ENCODE peak calls at places on chromosomes 1 and 21, in five cellular contexts. W is CD8-positive, alpha-beta memory T cell; L is HCT116; C is GM12865; N is GM06990. P is an unnamed sample.

GRCh38 chr1:178599745-178600144 is 86.8 kb downstream of the TEX35 start:
- DNase-seq in W (no peak), L (no peak), C (peak), N (no peak), P (peak)

GRCh38 chr1:77282187-77282865 is 507 bp downstream of the AK5 start:
- DNase-seq in W (peak), L (no peak), C (no peak), N (peak), P (no peak)

GRCh38 chr1:91647061-91647460 is 146.4 kb downstream of the CDC7 start:
- DNase-seq in W (no peak), L (no peak), C (no peak), N (no peak), P (peak)

GRCh38 chr1:52518962-52519361 is 33.9 kb downstream of the TUT4 start:
- DNase-seq in W (no peak), L (no peak), C (no peak), N (no peak), P (no peak)

GRCh38 chr1:64616039-64616438 is 128.8 kb upstream of the RAVER2 start:
- DNase-seq in W (no peak), L (no peak), C (no peak), N (no peak), P (no peak)

GRCh38 chr1:218461351-218461750 is 116.2 kb downstream of the TGFB2 start:
- DNase-seq in W (no peak), L (no peak), C (no peak), N (no peak), P (no peak)

GRCh38 chr1:117120774-117121588 is 568 bp downstream of the TRIM45 start:
- DNase-seq in W (no peak), L (no peak), C (no peak), N (no peak), P (peak)

GRCh38 chr1:243407284-243408018 is 151.6 kb downstream of the SDCCAG8 start:
- DNase-seq in W (no peak), L (no peak), C (no peak), N (no peak), P (no peak)

GRCh38 chr1:224432141-224432540 is 2.5 kb downstream of the WDR26 start:
- DNase-seq in W (no peak), L (no peak), C (no peak), N (no peak), P (no peak)

GRCh38 chr1:224432672-224433040 is 1.9 kb downstream of the WDR26 start:
- DNase-seq in W (no peak), L (no peak), C (peak), N (no peak), P (no peak)

GRCh38 chr1:224431726-224432125 is 2.9 kb downstream of the WDR26 start:
- DNase-seq in W (no peak), L (no peak), C (no peak), N (no peak), P (no peak)

GRCh38 chr1:224429616-224430015 is 5.0 kb downstream of the WDR26 start:
- DNase-seq in W (no peak), L (no peak), C (no peak), N (no peak), P (no peak)

DNA sequence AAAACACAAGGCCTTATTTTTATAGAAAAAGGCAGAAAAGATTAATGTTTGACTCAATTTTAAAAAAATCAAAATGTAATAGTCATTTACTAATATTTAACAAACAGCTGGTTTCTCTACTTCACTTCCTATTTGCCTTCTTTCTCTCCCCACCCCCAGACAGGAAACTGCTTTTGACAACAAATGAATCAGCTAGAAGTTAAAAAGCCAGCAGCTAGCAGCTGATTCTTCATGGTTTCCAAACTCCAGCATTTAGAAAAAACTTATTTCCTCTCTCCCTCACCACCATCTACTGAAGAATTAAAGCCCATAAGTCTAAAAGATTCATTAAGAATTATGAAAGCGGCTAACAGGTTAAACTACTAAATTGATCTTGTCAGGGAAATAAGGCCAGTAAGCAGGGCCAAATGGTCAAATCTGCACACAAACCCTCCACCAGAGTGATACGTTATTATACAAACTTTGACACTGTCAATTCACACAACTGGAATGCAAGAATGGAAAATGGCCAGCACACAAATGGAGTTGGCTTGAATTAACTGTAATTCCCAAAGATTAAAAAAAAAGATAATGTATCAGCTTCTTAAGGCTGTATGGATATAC is 4.0 kb downstream of the WDR26 start:
- DNase-seq in W (no peak), L (no peak), C (peak), N (peak), P (peak)
- H3K4me3 ChIP-seq in W (peak), L (no peak), C (peak), N (no peak), P (no peak)

GRCh38 chr21:33541105-33541711 is 709 bp downstream of the GART start:
- DNase-seq in W (no peak), L (no peak), C (peak), N (peak), P (no peak)

GRCh38 chr21:33542640-33543504 is at the start of gene SON:
- DNase-seq in W (peak), L (peak), C (peak), N (peak), P (peak)

GRCh38 chr21:33544451-33544850 is 1.6 kb downstream of the SON start:
- DNase-seq in W (no peak), L (no peak), C (no peak), N (no peak), P (no peak)

GRCh38 chr21:33541756-33542639 is at the start of gene GART:
- DNase-seq in W (peak), L (peak), C (peak), N (peak), P (peak)

DNA sequence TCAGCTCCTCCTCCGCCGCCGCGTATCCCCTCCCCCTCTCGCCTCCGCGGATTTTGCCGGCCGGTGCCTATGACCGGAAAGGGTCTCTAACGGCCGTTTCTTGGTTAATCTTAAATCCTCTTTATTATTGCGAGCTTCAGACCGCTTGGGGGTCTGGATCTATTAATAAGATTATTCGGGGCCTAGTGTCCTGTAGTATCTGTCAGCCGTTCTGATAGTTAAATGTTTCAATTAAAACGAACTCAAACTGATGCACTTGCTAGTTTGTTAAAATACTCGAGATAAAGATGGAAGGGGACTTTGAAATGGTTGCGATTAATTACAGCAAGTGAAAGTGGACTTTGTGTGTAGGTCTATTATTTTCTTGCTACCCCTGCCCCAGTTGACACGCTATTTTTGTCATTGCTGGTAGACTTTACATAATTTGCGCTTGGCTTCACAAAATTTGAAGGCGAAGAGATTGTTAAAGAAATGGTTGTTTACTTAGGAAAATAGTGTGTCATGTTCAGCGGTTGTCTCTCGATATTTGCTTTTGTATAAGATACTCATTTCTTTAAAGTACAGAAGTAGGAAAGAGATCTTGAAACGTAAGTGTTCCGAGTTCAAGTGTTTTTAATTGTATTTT is 779 bp downstream of the SON start:
- DNase-seq in W (peak), L (no peak), C (peak), N (peak), P (no peak)
- H3K4me3 ChIP-seq in W (peak), L (peak), C (peak), N (peak), P (peak)

DNA sequence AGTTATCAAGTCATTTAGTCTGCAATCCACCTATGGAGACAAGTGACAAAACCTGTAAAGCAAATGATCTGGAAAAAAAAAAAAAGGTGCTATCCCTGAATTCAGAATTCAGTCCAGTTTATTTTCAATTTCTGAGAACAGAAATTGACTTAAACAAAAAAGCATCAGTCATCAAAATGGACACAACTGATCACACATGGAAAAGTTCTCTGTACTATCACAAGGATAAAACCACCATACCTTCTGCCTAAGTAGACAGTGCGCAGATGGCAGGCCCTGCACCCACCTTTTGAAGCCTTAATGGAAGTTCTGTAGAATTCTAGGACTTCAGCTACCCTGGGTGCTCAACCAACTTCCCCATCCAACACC is 3.5 kb downstream of the PABPC4 start:
- DNase-seq in W (no peak), L (no peak), C (no peak), N (no peak), P (no peak)
- H3K4me3 ChIP-seq in W (no peak), L (no peak), C (peak), N (peak), P (no peak)

GRCh38 chr1:43563779-43564616 is 33.3 kb downstream of the PTPRF start:
- DNase-seq in W (no peak), L (no peak), C (no peak), N (no peak), P (no peak)

GRCh38 chr1:43565600-43566360 is 35.1 kb downstream of the PTPRF start:
- DNase-seq in W (no peak), L (no peak), C (peak), N (no peak), P (no peak)

GRCh38 chr1:43569175-43569574 is 38.5 kb downstream of the PTPRF start:
- DNase-seq in W (no peak), L (no peak), C (peak), N (peak), P (no peak)

GRCh38 chr1:43564617-43565348 is 34.1 kb downstream of the PTPRF start:
- DNase-seq in W (no peak), L (no peak), C (no peak), N (no peak), P (no peak)

GRCh38 chr1:43566382-43567035 is 35.8 kb downstream of the PTPRF start:
- DNase-seq in W (no peak), L (no peak), C (no peak), N (no peak), P (no peak)
- H3K4me3 ChIP-seq in W (peak), L (no peak), C (no peak), N (no peak), P (no peak)

GRCh38 chr1:2199042-2199810 is 4.7 kb upstream of the FAAP20 start:
- DNase-seq in W (peak), L (peak), C (no peak), N (peak), P (peak)
- H3K4me3 ChIP-seq in W (peak), L (peak), C (no peak), N (peak), P (no peak)